ENCODE peak calls at places on chromosomes 7 and 10, in six cellular contexts. L is NCI-H460, P is COR-L47, O is type B pancreatic cell, K is NCI-H345, M is RPMI8226. E is an unnamed sample.

GRCh38 chr7:88184848-88185304 is 35.0 kb downstream of the SRI start:
- DNase-seq in L (no peak), P (no peak), O (no peak), K (no peak), M (no peak), E (no peak)

GRCh38 chr7:21757537-21758282 is 188.0 kb downstream of the CDCA7L start:
- DNase-seq in L (no peak), P (no peak), O (no peak), K (no peak), M (no peak), E (no peak)

GRCh38 chr7:7793921-7794320 is 75.5 kb upstream of the RPA3 start:
- DNase-seq in L (no peak), P (no peak), O (no peak), K (no peak), M (no peak), E (no peak)

GRCh38 chr10:96279219-96279641 is 7.9 kb upstream of the BLNK start:
- DNase-seq in L (no peak), P (no peak), O (no peak), K (no peak), M (no peak), E (no peak)

GRCh38 chr7:116671111-116671510 is 885 bp upstream of the MET start:
- DNase-seq in L (no peak), P (no peak), O (no peak), K (no peak), M (no peak), E (no peak)

GRCh38 chr7:36283711-36284130 is 105.9 kb upstream of the ANLN start:
- DNase-seq in L (no peak), P (no peak), O (no peak), K (no peak), M (peak), E (no peak)

GRCh38 chr7:926061-927030 is 28.1 kb downstream of the ADAP1 start:
- DNase-seq in L (no peak), P (no peak), O (no peak), K (no peak), M (no peak), E (no peak)

GRCh38 chr7:124328774-124329173 is 295.9 kb upstream of the TMEM229A start:
- DNase-seq in L (no peak), P (no peak), O (no peak), K (no peak), M (no peak), E (no peak)

GRCh38 chr7:147146169-147146568 is 1029.6 kb downstream of the CNTNAP2 start:
- DNase-seq in L (no peak), P (no peak), O (no peak), K (no peak), M (no peak), E (no peak)

GRCh38 chr7:1501487-1502270 is 2.5 kb downstream of the INTS1 start:
- DNase-seq in L (no peak), P (no peak), O (no peak), K (no peak), M (no peak), E (no peak)

GRCh38 chr10:114346176-114347031 is 57.9 kb downstream of the AFAP1L2 start:
- DNase-seq in L (no peak), P (no peak), O (no peak), K (peak), M (no peak), E (no peak)

GRCh38 chr7:47581821-47582747 is at the start of gene TNS3:
- DNase-seq in L (no peak), P (peak), O (peak), K (no peak), M (peak), E (no peak)

GRCh38 chr7:137579913-137580640 is 236.5 kb upstream of the PTN start:
- DNase-seq in L (peak), P (no peak), O (no peak), K (no peak), M (no peak), E (no peak)

GRCh38 chr7:97506728-97507127 is 225.2 kb upstream of the TAC1 start:
- DNase-seq in L (no peak), P (no peak), O (no peak), K (no peak), M (no peak), E (no peak)

GRCh38 chr7:4820405-4820967 is 41.3 kb downstream of the PAPOLB start:
- DNase-seq in L (no peak), P (no peak), O (peak), K (no peak), M (no peak), E (no peak)

GRCh38 chr10:90993340-90993739 is 72.5 kb upstream of the ANKRD1 start:
- DNase-seq in L (no peak), P (no peak), O (no peak), K (no peak), M (no peak), E (no peak)

E was measured in Jurkat, Clone E6-1.